ENCODE peak calls at places on chromosome X, in five cellular contexts. X, A, V, R and W are unnamed samples.
A peak's percentile ranks its signal among the peaks of the same experiment; 100 is the strongest.

GRCh38 chrX:50812995-50813842 is 775 bp downstream of the SHROOM4 start:
- DNase-seq in V (peak; percentile 47), R (peak; percentile 5), X (peak; percentile 43), A (no peak), W (peak; percentile 6)

GRCh38 chrX:68121371-68121770 is 311.9 kb downstream of the OPHN1 start:
- DNase-seq in X (no peak), R (no peak), V (no peak), A (no peak), W (no peak)

GRCh38 chrX:65644621-65645287 is 22.7 kb upstream of the MSN start:
- DNase-seq in A (peak; percentile 11), V (peak; percentile 74), X (peak; percentile 90), R (peak; percentile 91), W (peak; percentile 44)

GRCh38 chrX:149825424-149825823 is 43.7 kb downstream of the MAGEA9 start:
- DNase-seq in X (peak; percentile 18), A (peak; percentile 20), V (peak; percentile 1), R (peak; percentile 30), W (peak; percentile 58)

GRCh38 chrX:141278306-141278705 is 36.0 kb upstream of the SPANXC start:
- DNase-seq in A (no peak), X (no peak), R (peak; percentile 54), V (peak; percentile 13), W (peak; percentile 4)

GRCh38 chrX:97907791-97908190 is 1024.1 kb downstream of the RPA4 start:
- DNase-seq in R (no peak), X (no peak), V (peak; percentile 11), A (no peak), W (no peak)

GRCh38 chrX:386768-387575 is at the start of gene PPP2R3B:
- DNase-seq in V (peak; percentile 94), A (peak; percentile 99), R (peak; percentile 95), X (peak; percentile 98), W (peak; percentile 98)

GRCh38 chrX:16484338-16484737 is 165.6 kb upstream of the S100G start:
- DNase-seq in A (peak; percentile 48), X (peak; percentile 85), R (peak; percentile 95), V (peak; percentile 87), W (peak; percentile 66)

GRCh38 chrX:50067435-50068292 is 133.1 kb downstream of the AKAP4 start:
- DNase-seq in V (peak; percentile 39), R (no peak), A (no peak), X (no peak), W (no peak)

GRCh38 chrX:111460612-111461011 is 48.6 kb upstream of the DCX start:
- DNase-seq in R (no peak), V (peak; percentile 21), A (no peak), X (no peak), W (no peak)

GRCh38 chrX:20521245-20521644 is 254.5 kb upstream of the RPS6KA3 start:
- DNase-seq in V (peak; percentile 90), A (no peak), R (peak; percentile 57), X (peak; percentile 72), W (no peak)

GRCh38 chrX:44025611-44026010 is 52.4 kb upstream of the NDP start:
- DNase-seq in V (peak; percentile 58), R (peak; percentile 8), A (no peak), X (peak; percentile 6), W (no peak)

GRCh38 chrX:107014927-107015326 is 14.9 kb upstream of the MORC4 start:
- DNase-seq in X (no peak), R (no peak), V (peak; percentile 16), A (no peak), W (no peak)

GRCh38 chrX:47145408-47146120 is 543 bp downstream of the RBM10 start:
- DNase-seq in X (no peak), A (no peak), V (no peak), R (no peak), W (peak; percentile 15)

GRCh38 chrX:74423289-74423985 is 2.1 kb downstream of the SLC16A2 start:
- DNase-seq in R (no peak), X (no peak), A (no peak), V (no peak), W (no peak)

GRCh38 chrX:10109695-10110094 is 47.1 kb upstream of the CLCN4 start:
- DNase-seq in X (no peak), V (no peak), R (no peak), A (no peak), W (no peak)

GRCh38 chrX:10726647-10727046 is 106.3 kb upstream of the MID1 start:
- DNase-seq in A (no peak), X (peak; percentile 5), R (peak; percentile 43), V (peak; percentile 78), W (no peak)

GRCh38 chrX:70921709-70922352 is 9.1 kb downstream of the SLC7A3 start:
- DNase-seq in X (no peak), R (no peak), A (no peak), V (no peak), W (no peak)

GRCh38 chrX:20361081-20361889 is 94.6 kb upstream of the RPS6KA3 start:
- DNase-seq in V (peak; percentile 80), R (no peak), X (no peak), A (no peak), W (no peak)

GRCh38 chrX:130770615-130771014 is 132.4 kb downstream of the ENOX2 start:
- DNase-seq in V (peak; percentile 87), X (peak; percentile 9), A (no peak), R (peak; percentile 89), W (no peak)

GRCh38 chrX:45056428-45057145 is 144.1 kb downstream of the DIPK2B start:
- DNase-seq in R (no peak), X (no peak), V (peak; percentile 62), A (no peak), W (no peak)

GRCh38 chrX:25968920-25969319 is 169.2 kb upstream of the MAGEB18 start:
- DNase-seq in X (no peak), A (no peak), R (peak; percentile 4), V (peak; percentile 7), W (peak; percentile 6)

GRCh38 chrX:150704030-150704613 is 10.9 kb downstream of the MTMR1 start:
- DNase-seq in A (peak; percentile 49), V (peak; percentile 88), X (no peak), R (peak; percentile 67), W (peak; percentile 55)

GRCh38 chrX:10190367-10190766 is 33.6 kb downstream of the CLCN4 start:
- DNase-seq in A (no peak), R (peak; percentile 77), X (peak; percentile 33), V (peak; percentile 69), W (peak; percentile 7)

GRCh38 chrX:45760187-45760742 is 559.6 kb upstream of the DIPK2B start:
- DNase-seq in X (no peak), V (no peak), R (no peak), A (no peak), W (no peak)

GRCh38 chrX:67351411-67351810 is 192.4 kb upstream of the AR start:
- DNase-seq in A (no peak), R (no peak), V (no peak), X (no peak), W (no peak)

GRCh38 chrX:45769919-45770582 is 569.4 kb upstream of the DIPK2B start:
- DNase-seq in X (peak; percentile 88), A (peak; percentile 54), V (peak; percentile 90), R (peak; percentile 78), W (peak; percentile 58)

GRCh38 chrX:154516655-154517100 is 646 bp upstream of the FAM3A start:
- DNase-seq in R (no peak), V (peak; percentile 95), X (no peak), A (no peak), W (no peak)

GRCh38 chrX:69082753-69083150 is 82.5 kb downstream of the PJA1 start:
- DNase-seq in V (no peak), X (no peak), R (no peak), A (no peak), W (no peak)

GRCh38 chrX:20906571-20906970 is 467.6 kb upstream of the CNKSR2 start:
- DNase-seq in A (no peak), R (peak; percentile 50), X (no peak), V (peak; percentile 1), W (no peak)